ENCODE peak calls at places on chromosomes 6 and 20, in six cellular contexts. Q, C, K, N, W and D are unnamed samples.

GRCh38 chr20:23212482-23212881 is 126.4 kb upstream of the CD93 start:
- DNase-seq in Q (no peak), N (peak; percentile 8), K (no peak), W (no peak), C (no peak), D (no peak)

GRCh38 chr6:12047304-12047703 is 35.2 kb downstream of the HIVEP1 start:
- DNase-seq in N (no peak), W (no peak), K (no peak), Q (no peak), C (no peak), D (no peak)

GRCh38 chr6:50804283-50804682 is 14.4 kb upstream of the TFAP2B start:
- DNase-seq in W (no peak), N (no peak), C (no peak), Q (no peak), K (no peak), D (no peak)

GRCh38 chr20:64216036-64216435 is 39.5 kb upstream of the PCMTD2 start:
- DNase-seq in K (no peak), W (no peak), C (no peak), Q (no peak), N (no peak), D (no peak)

GRCh38 chr20:12949429-12949980 is 59.3 kb upstream of the SPTLC3 start:
- DNase-seq in K (no peak), Q (peak; percentile 28), N (no peak), W (no peak), C (peak; percentile 35), D (no peak)

GRCh38 chr6:112008482-112008881 is 45.4 kb upstream of the CCN6 start:
- DNase-seq in N (no peak), Q (peak; percentile 34), W (no peak), C (peak; percentile 36), K (no peak), D (no peak)

GRCh38 chr20:4728121-4728520 is 6.4 kb downstream of the PRND start:
- DNase-seq in W (no peak), K (no peak), C (peak; percentile 32), N (peak; percentile 59), Q (peak; percentile 14), D (no peak)

GRCh38 chr6:82442320-82442719 is 78.7 kb downstream of the TPBG start:
- DNase-seq in Q (no peak), N (no peak), K (no peak), W (no peak), C (no peak), D (no peak)

GRCh38 chr20:48773837-48774418 is 53.9 kb downstream of the PREX1 start:
- DNase-seq in C (no peak), W (no peak), N (no peak), K (no peak), Q (no peak), D (no peak)